ENCODE peak calls at places on chromosome 13, in six cellular contexts. Z, I, H, V, E and A are unnamed samples.

GRCh38 chr13:46850214-46850613 is 46.6 kb downstream of the HTR2A start:
- DNase-seq in E (no peak), V (no peak), Z (no peak), I (no peak), H (no peak), A (no peak)

GRCh38 chr13:34506796-34507195 is 435.3 kb upstream of the NBEA start:
- DNase-seq in I (no peak), V (no peak), E (no peak), Z (no peak), H (no peak), A (no peak)

GRCh38 chr13:95627590-95627989 is 16.9 kb downstream of the DZIP1 start:
- DNase-seq in H (no peak), E (no peak), I (no peak), V (no peak), Z (no peak), A (no peak)

GRCh38 chr13:110319397-110319773 is 12.3 kb downstream of the COL4A2 start:
- DNase-seq in Z (no peak), H (no peak), E (no peak), V (no peak), I (no peak), A (no peak)

GRCh38 chr13:72097568-72097967 is 230.6 kb upstream of the DACH1 start:
- DNase-seq in E (no peak), V (no peak), Z (no peak), H (no peak), I (no peak), A (no peak)

GRCh38 chr13:49791753-49792549 is 531 bp downstream of the KPNA3 start:
- DNase-seq in V (peak; percentile 62), H (no peak), I (peak; percentile 32), E (peak; percentile 35), Z (peak; percentile 19), A (no peak)

GRCh38 chr13:93307166-93307565 is 80.6 kb downstream of the GPC6 start:
- DNase-seq in E (no peak), Z (no peak), V (no peak), I (no peak), H (no peak), A (no peak)

GRCh38 chr13:99931462-99931861 is 40.1 kb downstream of the ZIC5 start:
- DNase-seq in Z (no peak), H (peak; percentile 66), V (no peak), E (no peak), I (no peak), A (no peak)

GRCh38 chr13:97295279-97296182 is 73.4 kb downstream of the MBNL2 start:
- DNase-seq in H (no peak), Z (no peak), V (no peak), I (no peak), E (no peak), A (no peak)